ENCODE peak calls at places on chromosomes 13 and 19, in eight cellular contexts. H is activated CD8-positive, alpha-beta T cell treated with anti-CD3 and anti-CD28 coated beads for 36 hours; P is NCI-H1105 treated with DMSO at 0.1 percent for 48 hours; R is omental fat pad; I is uterus; D is RCC 7860; G is DMS53; U is dermis blood vessel endothelial cell. J is an unnamed sample.
A peak's percentile ranks its signal among the peaks of the same experiment; 100 is the strongest.

GRCh38 chr19:5006201-5006600 is 37.3 kb downstream of the KDM4B start:
- DNase-seq in R (no peak), I (no peak), P (no peak), H (no peak), G (no peak), D (peak; percentile 40), U (no peak), J (no peak)

GRCh38 chr19:9836021-9836420 is 903 bp downstream of the PIN1 start:
- DNase-seq in U (peak; percentile 33), G (peak; percentile 21), I (no peak), R (no peak), H (no peak), P (no peak), D (peak; percentile 17), J (no peak)

GRCh38 chr19:1400281-1401137 is 833 bp downstream of the GAMT start:
- DNase-seq in P (peak; percentile 14), D (peak; percentile 47), I (no peak), G (peak; percentile 74), H (no peak), U (no peak), R (no peak), J (no peak)

GRCh38 chr13:54643863-54644262 is 1615.2 kb downstream of the OLFM4 start:
- DNase-seq in R (no peak), H (no peak), D (no peak), G (no peak), U (no peak), P (no peak), I (no peak), J (no peak)

GRCh38 chr19:3606174-3606689 is 443 bp downstream of the TBXA2R start:
- DNase-seq in U (no peak), D (no peak), P (peak; percentile 38), G (peak; percentile 86), R (no peak), I (no peak), H (peak; percentile 59), J (no peak)

GRCh38 chr13:102779426-102780159 is 6.0 kb upstream of the TEX30 start:
- DNase-seq in P (no peak), R (no peak), G (no peak), U (no peak), D (no peak), H (peak; percentile 65), I (no peak), J (no peak)

GRCh38 chr13:33349996-33350826 is 64.7 kb upstream of the STARD13 start:
- DNase-seq in H (no peak), D (no peak), U (peak; percentile 54), R (no peak), P (no peak), I (peak; percentile 70), G (peak; percentile 64), J (no peak)

GRCh38 chr19:16372065-16372915 is 47.7 kb downstream of the KLF2 start:
- DNase-seq in U (no peak), G (no peak), H (peak; percentile 58), I (no peak), R (no peak), D (no peak), P (no peak), J (no peak)

GRCh38 chr13:105719861-105720260 is 815.6 kb downstream of the EFNB2 start:
- DNase-seq in I (no peak), G (no peak), D (no peak), H (no peak), R (no peak), P (no peak), U (no peak), J (no peak)

GRCh38 chr19:44303305-44303704 is 1.5 kb downstream of the ZNF235 start:
- DNase-seq in P (no peak), R (no peak), U (no peak), I (no peak), G (no peak), D (no peak), H (no peak), J (no peak)

GRCh38 chr19:1874554-1875185 is 10.6 kb downstream of the ABHD17A start:
- DNase-seq in R (no peak), P (peak; percentile 2), D (no peak), I (no peak), H (peak; percentile 49), G (peak; percentile 43), U (peak; percentile 35), J (no peak)

GRCh38 chr13:54029226-54029625 is 1000.6 kb downstream of the OLFM4 start:
- DNase-seq in H (no peak), I (no peak), G (peak; percentile 89), P (no peak), U (no peak), D (peak; percentile 96), R (no peak), J (no peak)

GRCh38 chr19:38834104-38834490 is 2.5 kb upstream of the ECH1 start:
- DNase-seq in G (no peak), H (no peak), I (no peak), P (no peak), U (no peak), D (no peak), R (no peak), J (no peak)

GRCh38 chr13:39385154-39385553 is 217.8 kb downstream of the LHFPL6 start:
- DNase-seq in G (no peak), P (no peak), I (no peak), H (no peak), R (no peak), D (no peak), U (no peak), J (no peak)

GRCh38 chr13:109204252-109204651 is 574.8 kb downstream of the MYO16 start:
- DNase-seq in U (no peak), D (no peak), I (no peak), R (no peak), H (no peak), G (no peak), P (no peak), J (no peak)

GRCh38 chr19:11924886-11925583 is at the start of gene ZNF700:
- DNase-seq in R (peak; percentile 98), G (peak; percentile 96), U (peak; percentile 90), D (peak; percentile 88), P (peak; percentile 95), I (peak; percentile 96), H (peak; percentile 99), J (peak; percentile 94)

GRCh38 chr13:99373436-99373835 is 66.2 kb upstream of the GPR183 start:
- DNase-seq in H (no peak), P (no peak), U (no peak), G (no peak), I (no peak), R (no peak), D (no peak), J (no peak)

GRCh38 chr13:28138756-28139470 is 568 bp downstream of the PAN3 start:
- DNase-seq in H (peak; percentile 96), R (peak; percentile 64), D (peak; percentile 66), P (peak; percentile 34), I (peak; percentile 84), G (peak; percentile 90), U (peak; percentile 89), J (peak; percentile 62)

GRCh38 chr19:47663435-47663910 is 49.7 kb upstream of the EHD2 start:
- DNase-seq in P (no peak), R (no peak), U (no peak), I (no peak), H (no peak), G (no peak), D (peak; percentile 65), J (no peak)

GRCh38 chr13:30529085-30529815 is 63.5 kb upstream of the HMGB1 start:
- DNase-seq in P (no peak), U (no peak), G (no peak), D (no peak), R (no peak), H (peak; percentile 10), I (no peak), J (no peak)

GRCh38 chr19:45444318-45445041 is 20.8 kb upstream of the ERCC1 start:
- DNase-seq in H (peak; percentile 83), U (peak; percentile 92), R (peak; percentile 73), D (peak; percentile 77), G (peak; percentile 93), I (peak; percentile 95), P (peak; percentile 51), J (peak; percentile 83)

GRCh38 chr19:4557186-4557970 is 2.1 kb downstream of the SEMA6B start:
- DNase-seq in U (peak; percentile 75), R (no peak), G (peak; percentile 44), D (no peak), P (no peak), I (no peak), H (peak; percentile 56), J (no peak)

GRCh38 chr19:46520616-46521015 is 24.9 kb upstream of the PNMA8B start:
- DNase-seq in R (no peak), H (peak; percentile 26), U (no peak), G (no peak), P (no peak), I (no peak), D (no peak), J (no peak)

GRCh38 chr19:38736036-38736412 is 8.2 kb downstream of the CAPN12 start:
- DNase-seq in I (peak; percentile 49), R (no peak), D (no peak), U (peak; percentile 52), P (peak; percentile 38), G (peak; percentile 92), H (peak; percentile 88), J (no peak)

GRCh38 chr19:55179570-55180484 is at the start of gene SYT5:
- DNase-seq in U (peak; percentile 48), H (peak; percentile 62), D (no peak), G (peak; percentile 84), R (no peak), P (peak; percentile 23), I (no peak), J (no peak)

GRCh38 chr13:99983401-99984133 is 2.0 kb downstream of the ZIC2 start:
- DNase-seq in I (no peak), G (no peak), D (no peak), H (no peak), U (no peak), R (no peak), P (no peak), J (no peak)

GRCh38 chr13:112956516-112957294 is 12.3 kb upstream of the MCF2L start:
- DNase-seq in H (no peak), U (no peak), P (no peak), G (no peak), D (no peak), R (no peak), I (no peak), J (no peak)

GRCh38 chr19:1873524-1874473 is 10.4 kb upstream of the KLF16 start:
- DNase-seq in I (no peak), U (peak; percentile 48), P (peak; percentile 75), G (no peak), H (no peak), R (no peak), D (no peak), J (no peak)

J was measured in thoracic aorta.